ENCODE peak calls at places on chromosome 15, in five cellular contexts. W is lower leg skin, P is IMR-90, L is heart left ventricle, J is GM12892. B is an unnamed sample.

GRCh38 chr15:56929933-56930332 is 11.5 kb downstream of the TCF12 start:
- DNase-seq in W (no peak), P (no peak), L (no peak), J (no peak), B (no peak)

GRCh38 chr15:22231603-22232002 is 151.3 kb downstream of the OR4M2 start:
- DNase-seq in W (no peak), P (no peak), L (peak), J (no peak), B (no peak)

GRCh38 chr15:93829115-93829849 is 402.1 kb upstream of the MCTP2 start:
- DNase-seq in W (peak), P (no peak), L (peak), J (no peak), B (peak)

GRCh38 chr15:58403581-58403980 is 28.2 kb upstream of the LIPC start:
- DNase-seq in W (no peak), P (no peak), L (no peak), J (no peak), B (no peak)

GRCh38 chr15:97224191-97224641 is 736.3 kb upstream of the ARRDC4 start:
- DNase-seq in W (no peak), P (no peak), L (no peak), J (no peak), B (no peak)

GRCh38 chr15:101702077-101702476 is 22.2 kb downstream of the TARS3 start:
- DNase-seq in W (no peak), P (no peak), L (no peak), J (no peak), B (no peak)

GRCh38 chr15:47998523-47999113 is 122.2 kb upstream of the SLC24A5 start:
- DNase-seq in W (no peak), P (no peak), L (no peak), J (no peak), B (no peak)

GRCh38 chr15:52308446-52309153 is 13.0 kb upstream of the MYO5C start:
- DNase-seq in W (no peak), P (no peak), L (no peak), J (no peak), B (no peak)

GRCh38 chr15:71715914-71716313 is 94.4 kb upstream of the NR2E3 start:
- DNase-seq in W (no peak), P (no peak), L (no peak), J (no peak), B (no peak)

GRCh38 chr15:76844096-76844495 is 61.0 kb downstream of the SCAPER start:
- DNase-seq in W (no peak), P (peak), L (no peak), J (no peak), B (no peak)

GRCh38 chr15:52117549-52117948 is 5.0 kb upstream of the BCL2L10 start:
- DNase-seq in W (no peak), P (no peak), L (no peak), J (no peak), B (no peak)

GRCh38 chr15:59388670-59389069 is 16.0 kb upstream of the MYO1E start:
- DNase-seq in W (no peak), P (peak), L (no peak), J (no peak), B (no peak)

GRCh38 chr15:86384191-86384590 is 304.5 kb downstream of the AGBL1 start:
- DNase-seq in W (no peak), P (no peak), L (no peak), J (no peak), B (no peak)

GRCh38 chr15:74340139-74340538 is 27.3 kb downstream of the CYP11A1 start:
- DNase-seq in W (peak), P (no peak), L (no peak), J (no peak), B (no peak)

GRCh38 chr15:57129064-57129463 is 210.6 kb downstream of the TCF12 start:
- DNase-seq in W (no peak), P (no peak), L (no peak), J (no peak), B (no peak)

GRCh38 chr15:49490963-49491362 is 67.9 kb downstream of the FGF7 start:
- DNase-seq in W (no peak), P (peak), L (no peak), J (no peak), B (no peak)

GRCh38 chr15:99105516-99106341 is 849 bp downstream of the SYNM start:
- DNase-seq in W (no peak), P (peak), L (peak), J (no peak), B (peak)

GRCh38 chr15:99103279-99103678 is 1.6 kb upstream of the SYNM start:
- DNase-seq in W (no peak), P (no peak), L (no peak), J (no peak), B (no peak)

GRCh38 chr15:99106417-99107220 is 1.7 kb downstream of the SYNM start:
- DNase-seq in W (no peak), P (peak), L (peak), J (no peak), B (no peak)

GRCh38 chr15:99102332-99103235 is 2.3 kb upstream of the SYNM start:
- DNase-seq in W (no peak), P (no peak), L (no peak), J (no peak), B (no peak)

GRCh38 chr15:99104788-99105515 is at the start of gene SYNM:
- DNase-seq in W (no peak), P (peak), L (peak), J (peak), B (peak)
- TF ChIP-seq POLR2A in W (no peak), P (peak), L (peak), J (no peak), B (no peak)

DNA sequence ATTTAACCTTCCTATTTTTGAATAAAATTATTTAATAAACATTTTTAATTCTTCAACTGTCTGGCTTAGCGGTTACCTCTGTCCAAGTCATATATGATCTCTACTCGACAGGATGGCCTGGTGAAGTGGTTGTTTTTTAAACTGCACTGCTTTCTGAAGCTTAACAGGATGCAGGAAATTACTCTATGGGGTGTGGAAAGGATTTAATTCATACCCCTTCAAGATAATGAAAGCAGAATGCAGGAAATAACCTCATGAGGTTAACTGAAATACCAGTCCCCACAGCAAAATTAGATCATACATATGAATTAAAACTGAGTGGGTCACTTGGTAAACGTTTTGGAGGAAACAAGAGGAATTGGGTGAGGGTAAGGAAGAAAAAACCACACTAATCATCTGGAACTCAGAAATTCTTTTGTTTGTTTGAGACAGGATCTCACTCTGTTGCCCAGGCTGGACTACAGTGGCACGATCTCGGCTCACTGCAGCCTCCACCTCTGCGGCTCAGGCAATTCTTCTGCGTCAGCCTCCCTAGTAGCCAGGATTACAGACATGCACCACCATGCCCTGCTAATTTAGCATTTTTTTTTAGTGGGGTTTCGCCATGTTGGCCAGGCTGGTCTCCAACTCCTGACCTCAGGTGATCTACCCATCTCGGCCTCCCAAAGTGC is 50.1 kb downstream of the LYSMD4 start:
- DNase-seq in W (no peak), P (peak), L (no peak), J (no peak), B (no peak)
- TF ChIP-seq POLR2A in W (no peak), P (no peak), L (no peak), J (no peak), B (no peak)

GRCh38 chr15:34012461-34013028 is 26.5 kb downstream of the AVEN start:
- DNase-seq in W (no peak), P (no peak), L (no peak), J (no peak), B (no peak)
- TF ChIP-seq POLR2A in W (no peak), P (no peak), L (no peak), J (no peak), B (no peak)

GRCh38 chr15:90934949-90935751 is at the start of gene UNC45A:
- DNase-seq in W (peak), P (peak), L (peak), J (peak), B (peak)
- TF ChIP-seq POLR2A in W (no peak), P (peak), L (peak), J (peak), B (peak)

DNA sequence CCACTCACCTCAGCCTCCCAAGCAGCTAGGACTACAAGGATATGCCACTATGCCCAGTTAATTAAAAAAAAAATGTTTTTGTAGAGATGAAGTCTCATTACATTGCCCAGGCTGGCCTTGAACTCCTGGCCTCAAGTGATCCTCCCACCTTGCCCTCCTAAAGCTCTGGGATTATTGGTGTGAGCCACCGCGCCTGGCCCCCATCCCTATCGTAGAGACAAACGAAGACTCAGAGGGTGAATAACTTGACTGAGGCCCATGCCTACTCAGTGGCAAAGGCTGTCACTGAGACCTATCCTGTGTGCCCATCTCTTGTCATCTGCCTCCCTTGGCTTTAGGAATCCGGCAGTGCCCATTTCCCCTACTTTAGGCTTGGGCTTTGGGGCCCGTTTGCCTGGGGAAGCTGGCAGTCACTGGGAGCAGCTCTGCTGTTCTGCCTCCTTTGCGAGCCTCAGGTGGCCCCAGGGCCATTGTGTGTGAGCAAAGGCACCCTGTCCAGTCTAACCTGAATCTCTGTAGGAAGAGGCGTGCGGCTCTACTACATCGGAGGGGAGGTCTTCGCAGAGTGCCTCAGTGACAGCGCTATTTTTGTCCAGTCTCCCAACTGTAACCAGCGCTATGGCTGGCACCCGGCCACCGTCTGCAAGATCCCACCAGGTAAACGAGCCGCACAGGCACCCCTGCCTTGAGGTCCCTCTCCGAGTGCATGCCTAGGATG is 70.1 kb downstream of the AAGAB start:
- DNase-seq in W (peak), P (no peak), L (no peak), J (no peak), B (no peak)
- TF ChIP-seq POLR2A in W (no peak), P (no peak), L (no peak), J (no peak), B (no peak)

GRCh38 chr15:65791335-65792129 is 561 bp downstream of the DENND4A start:
- DNase-seq in W (peak), P (no peak), L (peak), J (no peak), B (peak)
- TF ChIP-seq POLR2A in W (no peak), P (no peak), L (no peak), J (no peak), B (peak)

GRCh38 chr15:98952381-98952803 is 55.2 kb downstream of the PGPEP1L start:
- DNase-seq in W (no peak), P (peak), L (no peak), J (no peak), B (no peak)
- TF ChIP-seq POLR2A in W (no peak), P (no peak), L (no peak), J (no peak), B (no peak)